ENCODE peak calls at places on chromosomes 7 and 10, in five cellular contexts. V, L, Y, J and U are unnamed samples.

GRCh38 chr7:92685146-92686042 is 95.2 kb upstream of the FAM133B start:
- DNase-seq in V (no peak), L (no peak), Y (no peak), J (no peak), U (no peak)

GRCh38 chr7:78636727-78637126 is 816.7 kb downstream of the MAGI2 start:
- DNase-seq in V (no peak), L (no peak), Y (no peak), J (no peak), U (no peak)

GRCh38 chr7:122219253-122219865 is 75.3 kb upstream of the AASS start:
- DNase-seq in V (peak), L (peak), Y (no peak), J (peak), U (no peak)

GRCh38 chr7:151386301-151387160 is 23.3 kb downstream of the WDR86 start:
- DNase-seq in V (no peak), L (no peak), Y (no peak), J (no peak), U (no peak)

GRCh38 chr7:69067397-69067796 is 530.9 kb upstream of the AUTS2 start:
- DNase-seq in V (no peak), L (peak), Y (no peak), J (no peak), U (no peak)

GRCh38 chr10:58780481-58780880 is 267.8 kb downstream of the BICC1 start:
- DNase-seq in V (no peak), L (no peak), Y (no peak), J (no peak), U (no peak)

GRCh38 chr10:63105811-63106755 is 27.0 kb upstream of the NRBF2 start:
- DNase-seq in V (no peak), L (peak), Y (no peak), J (no peak), U (no peak)

GRCh38 chr7:45921699-45922519 is 837 bp upstream of the IGFBP3 start:
- DNase-seq in V (peak), L (no peak), Y (no peak), J (peak), U (no peak)

GRCh38 chr7:92503767-92504166 is 24.6 kb downstream of the PEX1 start:
- DNase-seq in V (no peak), L (no peak), Y (no peak), J (no peak), U (no peak)

GRCh38 chr10:103273026-103273425 is 3.9 kb upstream of the INA start:
- DNase-seq in V (no peak), L (peak), Y (no peak), J (no peak), U (no peak)

GRCh38 chr10:129908406-129908805 is 55.7 kb downstream of the EBF3 start:
- DNase-seq in V (no peak), L (no peak), Y (no peak), J (no peak), U (no peak)

GRCh38 chr7:44398506-44398905 is 73.1 kb upstream of the CAMK2B start:
- DNase-seq in V (no peak), L (no peak), Y (no peak), J (no peak), U (no peak)

GRCh38 chr7:129911790-129912189 is 41.0 kb downstream of the UBE2H start:
- DNase-seq in V (no peak), L (no peak), Y (no peak), J (no peak), U (no peak)

GRCh38 chr7:7177044-7177517 is 5.3 kb upstream of the C1GALT1 start:
- DNase-seq in V (peak), L (no peak), Y (no peak), J (no peak), U (no peak)

GRCh38 chr7:100400656-100401055 is 27.4 kb downstream of the PILRA start:
- DNase-seq in V (peak), L (peak), Y (no peak), J (peak), U (no peak)

GRCh38 chr10:76024460-76025123 is 593.2 kb downstream of the LRMDA start:
- DNase-seq in V (peak), L (no peak), Y (no peak), J (no peak), U (no peak)
- TF ChIP-seq GABPA in V (peak), L (no peak), Y (no peak), J (no peak), U (no peak)

GRCh38 chr10:4670737-4671136 is 155.3 kb upstream of the AKR1E2 start:
- DNase-seq in V (no peak), L (no peak), Y (no peak), J (no peak), U (no peak)
- TF ChIP-seq GABPA in V (no peak), L (no peak), Y (no peak), J (no peak), U (no peak)

DNA sequence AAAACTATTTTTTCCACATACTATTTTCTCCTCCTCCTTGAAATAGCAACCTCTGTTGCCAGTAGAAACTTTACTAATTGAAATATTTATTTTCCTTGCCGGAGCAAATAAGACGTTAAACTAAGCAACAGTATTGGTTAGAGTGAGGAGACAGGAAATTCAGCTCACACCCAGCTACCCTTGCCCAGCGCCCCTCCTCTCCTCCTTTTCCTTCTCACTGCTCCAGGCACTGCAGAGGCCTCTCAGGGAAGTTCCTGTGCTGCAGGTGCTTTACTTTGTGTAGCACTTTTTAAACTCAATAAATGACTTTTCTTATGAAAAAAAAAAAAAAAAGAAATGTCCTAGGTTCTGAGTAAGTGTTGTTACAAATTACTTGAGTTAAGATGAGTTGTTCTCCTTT is 134.0 kb downstream of the SEMA3E start:
- DNase-seq in V (no peak), L (no peak), Y (no peak), J (no peak), U (no peak)
- TF ChIP-seq GABPA in V (no peak), L (no peak), Y (no peak), J (no peak), U (no peak)

DNA sequence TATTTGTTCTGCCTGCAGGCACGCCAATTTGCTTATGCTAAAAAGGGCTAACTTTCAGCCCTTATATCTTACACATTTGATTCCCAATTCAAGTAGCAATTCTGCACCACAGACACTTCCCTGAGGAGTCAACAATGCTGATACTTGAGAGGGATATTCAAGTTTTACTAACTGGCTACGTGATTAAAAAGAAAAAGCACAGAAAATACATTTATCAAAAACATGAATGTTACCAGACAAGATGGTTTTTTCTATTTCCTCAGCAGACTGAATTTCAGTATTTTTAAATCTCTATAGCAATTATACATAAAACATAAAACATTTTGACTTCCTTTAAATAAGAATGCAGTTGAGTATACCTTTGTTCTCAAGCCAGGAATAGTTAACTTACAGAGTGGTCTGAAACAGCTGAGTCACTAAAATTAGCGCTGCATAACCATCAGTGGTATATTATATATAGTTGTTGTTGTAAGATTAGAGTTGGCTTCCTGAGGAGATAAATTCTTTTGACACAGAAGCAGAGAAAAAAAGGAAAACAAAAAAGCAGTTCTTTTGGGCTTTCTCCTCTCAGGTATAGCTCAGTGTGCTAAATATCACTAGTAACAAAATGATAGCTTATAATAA is 33.8 kb downstream of the MTPN start:
- DNase-seq in V (no peak), L (peak), Y (no peak), J (no peak), U (no peak)
- TF ChIP-seq GABPA in V (no peak), L (no peak), Y (no peak), J (no peak), U (no peak)